ENCODE peak calls at places on chromosomes 13 and 19, in five cellular contexts. Y is A549, E is H1, F is K562, O is HepG2. A is an unnamed sample. For H3K4me1, the result is how much of the 10 kb centered on the place peaks cover.

GRCh38 chr13:24052547-24052981 is 108.0 kb upstream of the SPATA13 start:
- DNase-seq in O (no peak), Y (no peak), F (no peak), E (no peak), A (no peak)

GRCh38 chr13:73060251-73061160 is 1.7 kb downstream of the KLF5 start:
- DNase-seq in Y (no peak), F (peak), O (no peak), E (no peak), A (peak)

GRCh38 chr19:4977299-4978174 is 8.6 kb downstream of the KDM4B start:
- DNase-seq in E (no peak), F (no peak), Y (no peak), O (no peak), A (no peak)

GRCh38 chr19:19296953-19297689 is 23.2 kb downstream of the SUGP1 start:
- DNase-seq in E (no peak), Y (no peak), F (no peak), O (no peak), A (no peak)

GRCh38 chr13:93951153-93951552 is 528.3 kb downstream of the DCT start:
- DNase-seq in E (no peak), O (no peak), Y (no peak), F (no peak), A (no peak)

GRCh38 chr13:27923794-27924528 is 4.2 kb downstream of the PDX1 start:
- DNase-seq in Y (no peak), F (no peak), E (no peak), O (no peak), A (no peak)

GRCh38 chr13:57250472-57250871 is 83.5 kb downstream of the PRR20E start:
- DNase-seq in F (no peak), Y (no peak), E (no peak), O (no peak), A (no peak)

GRCh38 chr19:45177817-45178261 is at the start of gene TRAPPC6A:
- DNase-seq in E (no peak), O (no peak), F (no peak), Y (peak), A (no peak)

GRCh38 chr13:37534181-37534580 is 64.4 kb downstream of the POSTN start:
- DNase-seq in F (no peak), E (no peak), O (no peak), Y (no peak), A (no peak)

GRCh38 chr13:99214691-99215090 is 14.0 kb downstream of the UBAC2 start:
- DNase-seq in E (no peak), F (no peak), O (no peak), Y (no peak), A (peak)
- H3K4me1 ChIP-seq in E (under half), F (under half), O (under half), Y (under half), A (under half)

GRCh38 chr13:75136151-75136550 is 345.8 kb downstream of the TBC1D4 start:
- DNase-seq in E (no peak), F (no peak), O (no peak), Y (no peak), A (no peak)

GRCh38 chr13:75135325-75135825 is 346.6 kb downstream of the TBC1D4 start:
- DNase-seq in E (no peak), F (no peak), O (no peak), Y (no peak), A (peak)

GRCh38 chr13:75137911-75138571 is 343.9 kb downstream of the TBC1D4 start:
- DNase-seq in Y (no peak), F (no peak), O (no peak), E (no peak), A (peak)

GRCh38 chr13:75139291-75139690 is 342.7 kb downstream of the TBC1D4 start:
- DNase-seq in O (no peak), Y (no peak), E (no peak), F (no peak), A (no peak)
- TF ChIP-seq JUN in O (no peak), Y (no peak), E (no peak), F (no peak), A (no peak)

GRCh38 chr13:102702965-102703720 is 8.3 kb upstream of the METTL21C start:
- DNase-seq in Y (no peak), F (no peak), E (no peak), O (no peak), A (no peak)
- H3K27ac ChIP-seq in Y (no peak), F (no peak), E (no peak), O (no peak), A (peak)

DNA sequence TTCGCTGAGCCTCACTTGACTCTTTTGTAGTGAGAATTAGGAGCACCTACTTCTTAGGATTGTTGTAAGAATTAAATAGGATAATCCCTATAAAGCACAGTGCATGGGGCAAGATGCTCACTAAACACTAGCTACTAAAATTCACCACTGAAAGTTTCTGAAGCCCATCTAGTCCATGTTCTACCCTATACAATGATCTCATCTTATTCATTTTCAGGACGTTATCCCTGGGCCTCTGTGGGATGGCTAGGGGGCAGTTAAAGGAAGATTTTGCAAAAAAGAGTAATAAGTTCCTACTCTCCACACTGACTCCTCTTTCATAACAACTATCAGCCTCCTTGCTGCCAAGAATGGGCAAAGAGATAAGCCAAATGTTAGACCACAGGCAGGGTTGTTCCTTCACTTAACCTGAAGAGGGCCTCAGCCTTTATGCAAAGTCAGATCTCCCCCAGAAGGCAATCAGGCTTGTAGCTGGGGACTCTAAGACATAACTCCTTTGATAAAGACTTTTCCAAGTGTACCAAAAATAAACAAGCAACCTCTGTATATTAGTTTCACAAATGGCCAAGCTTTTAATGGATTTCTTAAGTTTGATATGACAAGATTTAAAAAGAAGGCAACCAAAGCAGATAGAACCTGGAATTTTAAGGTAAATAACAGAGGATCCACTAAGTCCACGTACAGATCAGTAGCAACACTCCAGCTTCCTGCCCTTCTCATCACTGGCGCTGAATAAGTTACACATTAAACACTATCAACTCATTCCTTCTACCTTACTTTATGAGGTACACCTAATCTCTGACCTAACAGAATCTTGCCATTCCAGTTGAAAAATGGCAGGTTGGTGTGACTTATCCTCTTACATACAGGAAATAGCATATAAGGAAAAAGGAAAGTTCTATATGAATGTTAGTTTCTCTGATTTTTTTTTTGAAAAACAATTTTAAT is 44.4 kb downstream of the ELF1 start:
- DNase-seq in O (peak), E (no peak), Y (peak), F (peak), A (peak)
- H3K4me1 ChIP-seq in O (half or more), E (under half), Y (under half), F (under half), A (under half)

DNA sequence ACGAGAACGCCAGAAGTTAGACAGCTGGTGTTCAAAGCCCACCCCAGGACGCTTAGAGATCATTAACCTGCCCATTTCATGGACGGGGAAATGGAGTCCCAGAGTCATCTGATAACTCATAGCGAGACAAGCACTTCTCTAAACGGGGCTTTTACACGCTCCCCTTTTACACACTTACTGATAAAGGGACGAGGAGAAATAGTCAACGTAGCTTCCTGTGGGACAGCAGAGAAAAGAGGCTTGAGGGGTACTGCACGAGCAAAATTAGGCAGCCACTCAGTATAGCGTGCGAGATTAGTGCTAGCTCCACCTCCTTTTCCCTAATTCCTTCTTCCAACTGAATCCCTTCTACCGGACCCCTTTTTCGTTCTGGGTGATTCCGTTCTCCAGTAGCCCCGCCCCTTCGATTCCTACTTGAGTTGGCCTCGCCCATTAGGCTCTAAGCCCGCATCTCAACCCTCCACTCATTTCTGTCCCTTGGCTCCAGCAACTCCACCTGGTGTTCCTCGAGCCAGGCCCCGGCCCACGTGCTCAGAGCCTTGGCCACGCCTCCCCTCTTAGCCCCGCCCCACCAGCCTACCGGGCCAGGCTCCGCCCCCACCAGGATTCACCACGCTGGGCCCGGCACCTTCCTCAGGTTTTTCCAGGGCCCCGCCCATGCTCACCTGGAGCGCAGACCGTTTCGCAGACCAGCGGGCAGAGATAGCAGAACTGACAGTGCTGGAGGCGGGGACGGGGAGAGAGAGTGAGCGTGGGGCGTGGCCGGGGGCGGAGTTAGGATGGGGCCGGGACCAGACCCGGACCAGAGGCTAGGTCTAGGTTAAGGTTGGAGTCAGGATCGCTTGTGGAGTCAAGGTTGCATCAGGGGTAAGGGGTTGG is 3.6 kb downstream of the HRC start:
- DNase-seq in F (peak), E (peak), O (no peak), Y (peak), A (peak)
- TF ChIP-seq JUN in F (peak), E (no peak), O (no peak), Y (no peak), A (no peak)

A was measured in endothelial cell of umbilical vein.